ENCODE peak calls at places on chromosomes 12 and 14, in ten cellular contexts. J, K, V, C, D, O, Y, X, A and P are unnamed samples.
A peak's percentile ranks its signal among the peaks of the same experiment; 100 is the strongest.

GRCh38 chr14:91138511-91139359 is 24.9 kb downstream of the DGLUCY start:
- DNase-seq in Y (no peak), K (no peak), D (no peak), C (peak; percentile 51), A (peak; percentile 78), J (peak; percentile 72), V (no peak), X (no peak), O (peak; percentile 50), P (no peak)

GRCh38 chr12:108702534-108702933 is 28.8 kb downstream of the CORO1C start:
- DNase-seq in C (no peak), K (no peak), J (no peak), O (no peak), X (no peak), Y (no peak), D (no peak), A (no peak), V (no peak), P (no peak)

GRCh38 chr14:32818576-32818975 is 120.1 kb upstream of the NPAS3 start:
- DNase-seq in A (no peak), K (no peak), D (no peak), O (no peak), C (no peak), J (no peak), V (no peak), Y (no peak), X (no peak), P (no peak)

GRCh38 chr12:82686223-82687019 is at the start of gene TMTC2:
- DNase-seq in A (peak; percentile 93), Y (peak; percentile 71), J (peak; percentile 88), C (peak; percentile 94), X (peak; percentile 93), D (peak; percentile 91), O (peak; percentile 94), K (peak; percentile 88), V (peak; percentile 92), P (peak; percentile 95)

GRCh38 chr12:27549801-27550652 is 26.0 kb downstream of the PPFIBP1 start:
- DNase-seq in A (peak; percentile 73), X (peak; percentile 94), O (peak; percentile 87), J (no peak), V (peak; percentile 33), Y (no peak), C (peak; percentile 87), K (no peak), D (peak; percentile 86), P (peak; percentile 93)

GRCh38 chr12:57091633-57092528 is 3.0 kb downstream of the NAB2 start:
- DNase-seq in D (no peak), Y (no peak), J (no peak), O (no peak), C (no peak), K (no peak), X (no peak), V (no peak), A (no peak), P (no peak)

GRCh38 chr12:53098982-53099651 is 1.6 kb downstream of the IGFBP6 start:
- DNase-seq in Y (peak; percentile 90), K (peak; percentile 94), C (peak; percentile 89), O (peak; percentile 88), V (peak; percentile 90), A (peak; percentile 93), X (peak; percentile 97), J (peak; percentile 77), D (peak; percentile 79), P (peak; percentile 91)

GRCh38 chr12:51601241-51601640 is 10.2 kb downstream of the SCN8A start:
- DNase-seq in X (no peak), D (peak; percentile 62), A (no peak), O (no peak), Y (no peak), C (no peak), K (no peak), J (no peak), V (no peak), P (no peak)

GRCh38 chr12:46896680-46897079 is 70.9 kb upstream of the SLC38A4 start:
- DNase-seq in C (no peak), J (no peak), K (no peak), A (no peak), O (no peak), D (no peak), X (no peak), Y (no peak), V (no peak), P (no peak)

GRCh38 chr14:102579696-102580551 is 12.5 kb upstream of the RCOR1 start:
- DNase-seq in J (no peak), A (peak; percentile 70), K (no peak), Y (no peak), O (no peak), V (no peak), C (no peak), X (no peak), D (peak; percentile 68), P (no peak)

GRCh38 chr12:57616383-57617101 is 5.3 kb downstream of the ARHGEF25 start:
- DNase-seq in K (no peak), V (no peak), X (no peak), O (no peak), J (no peak), A (peak; percentile 83), Y (no peak), D (peak; percentile 56), C (no peak), P (no peak)

GRCh38 chr14:88554458-88555286 is at the start of gene PTPN21:
- DNase-seq in O (peak; percentile 74), J (no peak), A (peak; percentile 66), K (no peak), V (peak; percentile 87), X (peak; percentile 88), Y (no peak), D (peak; percentile 69), C (peak; percentile 83), P (peak; percentile 86)

GRCh38 chr14:105414456-105415371 is 4.9 kb upstream of the MTA1 start:
- DNase-seq in V (peak; percentile 75), X (peak; percentile 85), C (peak; percentile 67), K (peak; percentile 67), O (peak; percentile 70), J (no peak), Y (no peak), D (peak; percentile 40), A (peak; percentile 89), P (peak; percentile 78)

GRCh38 chr14:71592361-71592760 is 339.9 kb upstream of the RGS6 start:
- DNase-seq in O (no peak), X (no peak), V (no peak), Y (no peak), D (no peak), K (no peak), C (no peak), J (peak; percentile 21), A (no peak), P (no peak)

GRCh38 chr14:22265319-22266140 is 323.5 kb downstream of the DAD1 start:
- DNase-seq in J (peak; percentile 64), D (peak; percentile 54), C (no peak), X (no peak), Y (no peak), O (no peak), A (peak; percentile 36), K (no peak), V (no peak), P (no peak)

GRCh38 chr12:2666846-2667245 is 127.9 kb upstream of the FKBP4 start:
- DNase-seq in D (no peak), V (no peak), A (no peak), J (no peak), Y (no peak), X (no peak), C (no peak), K (no peak), O (no peak), P (no peak)

GRCh38 chr12:109721276-109721675 is 7.7 kb downstream of the FAM222A start:
- DNase-seq in D (no peak), O (peak; percentile 83), J (no peak), C (peak; percentile 75), K (no peak), V (no peak), Y (no peak), A (no peak), X (no peak), P (peak; percentile 90)

GRCh38 chr12:108665608-108666202 is 32.0 kb upstream of the SELPLG start:
- DNase-seq in K (no peak), V (no peak), X (no peak), D (no peak), A (no peak), C (no peak), Y (no peak), O (no peak), J (no peak), P (no peak)